ENCODE peak calls at places on chromosomes 12 and 14, in nine cellular contexts. Z is brain microvascular endothelial cell, D is HFF-Myc, J is aorta, T is left ventricle myocardium inferior, C is GM04504, N is NCI-H1694, X is breast epithelium, V is fibroblast of lung. S is an unnamed sample.

GRCh38 chr14:69664865-69665526 is 53.6 kb downstream of the SUSD6 start:
- DNase-seq in X (no peak), C (no peak), V (no peak), T (no peak), Z (no peak), N (no peak), D (no peak), J (no peak), S (no peak)

GRCh38 chr12:124191024-124191359 is 103.9 kb upstream of the RFLNA start:
- DNase-seq in J (no peak), T (no peak), C (no peak), N (no peak), X (no peak), V (no peak), Z (no peak), D (no peak), S (no peak)

GRCh38 chr14:77151245-77151644 is 9.7 kb upstream of the ZDHHC22 start:
- DNase-seq in X (no peak), Z (no peak), C (no peak), T (no peak), D (no peak), J (no peak), V (no peak), N (peak), S (no peak)

GRCh38 chr12:116426391-116427136 is 132.6 kb upstream of the MAP1LC3B2 start:
- DNase-seq in C (peak), Z (peak), X (peak), T (peak), N (no peak), V (peak), J (peak), D (peak), S (peak)

GRCh38 chr14:61547186-61548121 is 147.9 kb upstream of the HIF1A start:
- DNase-seq in V (peak), D (no peak), J (no peak), C (peak), T (no peak), X (no peak), Z (peak), N (no peak), S (no peak)

GRCh38 chr12:10851243-10851858 is 2.1 kb upstream of the PRR4 start:
- DNase-seq in T (no peak), N (no peak), D (no peak), J (no peak), X (no peak), C (no peak), V (no peak), Z (no peak), S (no peak)

GRCh38 chr14:38078393-38078792 is 129.3 kb upstream of the SSTR1 start:
- DNase-seq in N (no peak), Z (no peak), V (no peak), D (no peak), J (no peak), C (no peak), X (no peak), T (no peak), S (no peak)

GRCh38 chr14:74583689-74584434 is 28.2 kb downstream of the LTBP2 start:
- DNase-seq in Z (peak), N (no peak), V (no peak), X (no peak), D (no peak), T (no peak), C (no peak), J (peak), S (no peak)

GRCh38 chr12:131176926-131177325 is 223.2 kb downstream of the ADGRD1 start:
- DNase-seq in D (no peak), C (no peak), Z (no peak), T (no peak), X (no peak), J (no peak), N (no peak), V (no peak), S (no peak)

GRCh38 chr12:9378430-9378835 is 170.2 kb upstream of the PZP start:
- DNase-seq in Z (no peak), D (no peak), C (no peak), N (no peak), T (no peak), X (no peak), J (no peak), V (no peak), S (no peak)

GRCh38 chr12:117582135-117582784 is 220.8 kb upstream of the NOS1 start:
- DNase-seq in D (no peak), V (no peak), T (no peak), Z (no peak), N (no peak), C (peak), J (no peak), X (peak), S (peak)

GRCh38 chr14:23366163-23366921 is 1.4 kb upstream of the EFS start:
- DNase-seq in Z (no peak), X (peak), J (peak), C (no peak), N (peak), T (peak), D (peak), V (peak), S (no peak)

GRCh38 chr14:50106178-50106577 is 10.2 kb downstream of the VCPKMT start:
- DNase-seq in N (no peak), D (no peak), V (no peak), Z (no peak), J (no peak), T (no peak), C (no peak), X (no peak), S (no peak)

GRCh38 chr12:104370989-104371870 is 67.7 kb downstream of the EID3 start:
- DNase-seq in Z (peak), J (no peak), X (peak), C (no peak), D (peak), T (no peak), V (no peak), N (no peak), S (no peak)

GRCh38 chr12:123715151-123715676 is 3.1 kb downstream of the ATP6V0A2 start:
- DNase-seq in D (no peak), V (no peak), J (no peak), N (no peak), C (no peak), T (no peak), X (no peak), Z (no peak), S (no peak)

GRCh38 chr12:38906482-38907170 is 1.2 kb upstream of the CPNE8 start:
- DNase-seq in D (no peak), J (peak), T (peak), C (peak), V (peak), X (peak), N (peak), Z (peak), S (peak)

GRCh38 chr14:34035934-34036250 is 85.0 kb upstream of the EGLN3 start:
- DNase-seq in D (no peak), J (no peak), C (no peak), Z (no peak), T (no peak), V (no peak), N (no peak), X (no peak), S (no peak)

GRCh38 chr12:43057561-43057960 is 468.0 kb upstream of the PRICKLE1 start:
- DNase-seq in V (peak), C (no peak), J (no peak), D (no peak), T (no peak), X (no peak), Z (no peak), N (no peak), S (no peak)

GRCh38 chr14:102949801-102950451 is 27.5 kb downstream of the AMN start:
- DNase-seq in V (peak), X (peak), J (peak), N (no peak), Z (no peak), T (peak), D (no peak), C (peak), S (no peak)

GRCh38 chr14:94386085-94387031 is 2.0 kb downstream of the SERPINA1 start:
- DNase-seq in V (no peak), C (no peak), X (no peak), N (peak), Z (no peak), T (no peak), J (no peak), D (no peak), S (no peak)

GRCh38 chr14:81343166-81343565 is 57.0 kb downstream of the STON2 start:
- DNase-seq in C (no peak), X (no peak), J (no peak), Z (no peak), T (no peak), N (peak), D (no peak), V (no peak), S (no peak)

GRCh38 chr14:55851301-55851700 is 266.9 kb upstream of the PELI2 start:
- DNase-seq in V (no peak), D (no peak), C (no peak), N (no peak), J (no peak), X (no peak), T (no peak), Z (no peak), S (no peak)

GRCh38 chr12:50551866-50552265 is 47.1 kb downstream of the DIP2B start:
- DNase-seq in Z (no peak), D (no peak), T (no peak), N (no peak), X (no peak), J (no peak), V (no peak), C (no peak), S (no peak)

GRCh38 chr14:28754209-28754985 is 12.2 kb upstream of the FOXG1 start:
- DNase-seq in Z (peak), C (peak), T (no peak), X (no peak), V (peak), N (peak), J (no peak), D (peak), S (no peak)

GRCh38 chr12:95014554-95014953 is 11.1 kb upstream of the NDUFA12 start:
- DNase-seq in Z (no peak), C (no peak), J (no peak), D (no peak), X (no peak), V (no peak), T (no peak), N (no peak), S (no peak)

GRCh38 chr12:75488553-75488952 is 8.0 kb downstream of the GLIPR1 start:
- DNase-seq in N (no peak), C (no peak), T (no peak), V (peak), J (peak), Z (peak), D (no peak), X (no peak), S (no peak)

GRCh38 chr12:25728196-25728595 is 175.1 kb upstream of the LMNTD1 start:
- DNase-seq in Z (no peak), N (no peak), C (no peak), V (peak), J (no peak), T (no peak), X (no peak), D (no peak), S (no peak)

GRCh38 chr12:67415473-67415872 is 146.3 kb downstream of the CAND1 start:
- DNase-seq in T (no peak), X (no peak), V (peak), C (no peak), D (no peak), Z (peak), J (no peak), N (peak), S (no peak)

GRCh38 chr12:55703976-55704761 is 3.5 kb downstream of the ITGA7 start:
- DNase-seq in J (peak), T (no peak), D (no peak), V (peak), Z (no peak), N (no peak), C (no peak), X (no peak), S (no peak)

GRCh38 chr14:22852940-22853767 is 16.8 kb downstream of the MMP14 start:
- DNase-seq in V (peak), J (peak), D (no peak), N (peak), C (peak), Z (peak), T (peak), X (peak), S (peak)

GRCh38 chr14:69105326-69105725 is 47.6 kb downstream of the DCAF5 start:
- DNase-seq in N (no peak), V (peak), X (no peak), J (no peak), D (no peak), T (no peak), Z (peak), C (no peak), S (no peak)

GRCh38 chr14:101876539-101876938 is 87.8 kb upstream of the DYNC1H1 start:
- DNase-seq in D (peak), C (peak), T (peak), V (peak), N (no peak), Z (no peak), X (peak), J (no peak), S (peak)

GRCh38 chr14:50366115-50366514 is 30.6 kb downstream of the CDKL1 start:
- DNase-seq in C (no peak), Z (no peak), J (no peak), D (no peak), T (no peak), N (no peak), X (no peak), V (peak), S (no peak)

GRCh38 chr12:109203480-109203879 is 87.1 kb downstream of the ACACB start:
- DNase-seq in V (no peak), Z (no peak), X (no peak), C (no peak), D (no peak), J (peak), N (no peak), T (no peak), S (no peak)

S was measured in BJ.